ENCODE peak calls at places on chromosomes 7 and 10, in seven cellular contexts. N is mammary epithelial cell, G is tibial artery, P is testis, W is HL-60, F is RWPE1, R is H1. H is an unnamed sample.

GRCh38 chr7:108824840-108825540 is 255.3 kb downstream of the DNAJB9 start:
- DNase-seq in R (no peak), G (no peak), W (no peak), F (no peak), N (peak), P (no peak), H (no peak)

GRCh38 chr10:74194545-74194944 is 43.5 kb downstream of the ADK start:
- DNase-seq in P (no peak), R (no peak), N (peak), G (no peak), F (no peak), W (no peak), H (no peak)

GRCh38 chr7:88661921-88662320 is 97.6 kb upstream of the ZNF804B start:
- DNase-seq in G (no peak), R (no peak), W (no peak), N (no peak), F (no peak), P (no peak), H (no peak)

GRCh38 chr10:50650481-50650880 is 26.7 kb upstream of the SGMS1 start:
- DNase-seq in R (no peak), G (no peak), N (no peak), F (no peak), W (no peak), P (no peak), H (no peak)

GRCh38 chr10:119030421-119031250 is 1.1 kb downstream of the NANOS1 start:
- DNase-seq in F (peak), P (peak), W (peak), N (peak), R (no peak), G (no peak), H (no peak)

GRCh38 chr7:1719913-1720312 is 49.8 kb downstream of the ELFN1 start:
- DNase-seq in W (no peak), P (no peak), R (no peak), N (no peak), G (no peak), F (no peak), H (no peak)

GRCh38 chr10:97024181-97025073 is 161.3 kb downstream of the SLIT1 start:
- DNase-seq in W (no peak), P (peak), N (peak), F (peak), G (no peak), R (no peak), H (no peak)

GRCh38 chr10:92880233-92880861 is 32.0 kb downstream of the EXOC6 start:
- DNase-seq in P (no peak), W (peak), R (no peak), F (peak), G (no peak), N (peak), H (no peak)

GRCh38 chr7:130387628-130388403 is 7.5 kb downstream of the CPA1 start:
- DNase-seq in P (no peak), N (no peak), R (no peak), W (no peak), F (no peak), G (no peak), H (no peak)

GRCh38 chr10:84026821-84027257 is 112.5 kb upstream of the GHITM start:
- DNase-seq in F (peak), R (no peak), G (no peak), W (peak), P (no peak), N (no peak), H (no peak)

GRCh38 chr10:96610817-96611216 is 24.0 kb upstream of the TM9SF3 start:
- DNase-seq in W (no peak), P (no peak), N (no peak), R (no peak), F (no peak), G (no peak), H (no peak)

GRCh38 chr7:107118109-107118900 is 50.5 kb upstream of the HBP1 start:
- DNase-seq in F (no peak), W (no peak), G (no peak), N (no peak), P (peak), R (no peak), H (no peak)

GRCh38 chr10:71213127-71213616 is 802 bp downstream of the UNC5B start:
- DNase-seq in N (peak), F (peak), R (no peak), G (peak), W (peak), P (peak), H (no peak)

GRCh38 chr7:80622531-80622930 is 15.9 kb upstream of the CD36 start:
- DNase-seq in G (no peak), P (no peak), F (no peak), R (no peak), W (no peak), N (peak), H (no peak)

GRCh38 chr7:67407351-67407750 is 410.7 kb downstream of the TYW1 start:
- DNase-seq in W (no peak), N (no peak), G (no peak), P (no peak), F (no peak), R (no peak), H (no peak)

GRCh38 chr10:95814011-95814727 is 58.2 kb downstream of the ENTPD1 start:
- DNase-seq in R (no peak), W (no peak), F (peak), G (no peak), P (peak), N (peak), H (no peak)

GRCh38 chr10:131908151-131908550 is 7.3 kb downstream of the PPP2R2D start:
- DNase-seq in W (no peak), N (no peak), R (no peak), P (peak), F (no peak), G (no peak), H (no peak)

GRCh38 chr10:132478341-132479023 is 59.1 kb upstream of the INPP5A start:
- DNase-seq in F (no peak), R (no peak), W (no peak), G (no peak), N (no peak), P (no peak), H (no peak)

GRCh38 chr7:130372813-130373212 is 7.5 kb upstream of the CPA1 start:
- DNase-seq in F (no peak), G (no peak), P (no peak), N (no peak), R (no peak), W (no peak), H (no peak)

GRCh38 chr10:74079914-74080590 is 70.6 kb downstream of the AP3M1 start:
- DNase-seq in N (peak), F (peak), P (no peak), W (no peak), G (no peak), R (no peak), H (no peak)

GRCh38 chr10:30751678-30752331 is 122.3 kb upstream of the LYZL2 start:
- DNase-seq in N (no peak), G (peak), P (no peak), R (peak), W (peak), F (peak), H (no peak)

GRCh38 chr7:115851291-115851690 is 179.3 kb downstream of the TFEC start:
- DNase-seq in G (no peak), N (peak), W (peak), F (no peak), R (no peak), P (no peak), H (no peak)

GRCh38 chr7:108351715-108352114 is 104.5 kb downstream of the NRCAM start:
- DNase-seq in R (no peak), G (no peak), F (peak), P (no peak), W (no peak), N (no peak), H (no peak)

GRCh38 chr7:133815677-133816210 is 311.4 kb upstream of the LRGUK start:
- DNase-seq in R (no peak), F (no peak), P (no peak), G (no peak), N (no peak), W (no peak), H (no peak)

GRCh38 chr10:76082956-76083355 is 651.5 kb downstream of the LRMDA start:
- DNase-seq in W (no peak), N (peak), R (peak), G (no peak), F (no peak), P (no peak), H (no peak)

GRCh38 chr7:38382627-38383026 is 109.2 kb upstream of the TARP start:
- DNase-seq in W (no peak), N (peak), F (no peak), R (no peak), G (no peak), P (peak), H (no peak)

GRCh38 chr10:124619195-124619594 is 125.0 kb downstream of the FAM53B start:
- DNase-seq in W (peak), P (no peak), R (no peak), F (peak), N (peak), G (no peak), H (no peak)

GRCh38 chr10:98293550-98294269 is 25.7 kb upstream of the LOXL4 start:
- DNase-seq in R (no peak), N (peak), W (no peak), G (no peak), P (no peak), F (no peak), H (no peak)

GRCh38 chr7:146698995-146699610 is 582.5 kb downstream of the CNTNAP2 start:
- DNase-seq in N (no peak), F (no peak), R (no peak), W (no peak), G (no peak), P (no peak), H (no peak)

GRCh38 chr10:65194131-65194530 is 1672.9 kb downstream of the REEP3 start:
- DNase-seq in R (no peak), P (no peak), W (no peak), N (peak), G (no peak), F (peak), H (no peak)

GRCh38 chr7:100893910-100894763 is 1.6 kb downstream of the ACHE start:
- DNase-seq in R (no peak), G (no peak), W (no peak), P (no peak), F (no peak), N (no peak), H (no peak)

GRCh38 chr10:44983066-44983894 is 4.7 kb upstream of the DEPP1 start:
- DNase-seq in G (peak), P (no peak), N (no peak), R (no peak), F (no peak), W (no peak), H (no peak)

GRCh38 chr10:24706479-24707118 is 17.1 kb downstream of the ARHGAP21 start:
- DNase-seq in P (peak), N (peak), W (no peak), F (peak), G (peak), R (no peak), H (no peak)

GRCh38 chr7:108442039-108442568 is 14.1 kb downstream of the NRCAM start:
- DNase-seq in W (no peak), G (no peak), N (peak), R (no peak), F (peak), P (no peak), H (no peak)

GRCh38 chr10:58241346-58241745 is 26.3 kb downstream of the IPMK start:
- DNase-seq in G (no peak), W (no peak), R (no peak), N (no peak), F (no peak), P (no peak), H (no peak)

GRCh38 chr7:80634505-80634904 is 3.9 kb upstream of the CD36 start:
- DNase-seq in N (peak), F (peak), P (no peak), G (no peak), R (no peak), W (peak), H (no peak)

GRCh38 chr7:22849158-22849557 is 26.5 kb upstream of the TOMM7 start:
- DNase-seq in N (no peak), P (no peak), G (no peak), W (no peak), R (no peak), F (no peak), H (no peak)

GRCh38 chr7:113086431-113086888 is at the start of gene GPR85:
- DNase-seq in G (peak), F (peak), R (peak), P (peak), W (peak), N (peak), H (no peak)

GRCh38 chr10:70084189-70084588 is 31.5 kb downstream of the MACROH2A2 start:
- DNase-seq in N (no peak), P (no peak), W (no peak), R (no peak), F (no peak), G (no peak), H (no peak)
- TF ChIP-seq CTCF in N (no peak), P (no peak), W (no peak), R (no peak), F (no peak), G (no peak), H (no peak)

GRCh38 chr10:103144086-103144485 is 49.0 kb downstream of the NT5C2 start:
- DNase-seq in G (no peak), P (no peak), W (no peak), F (no peak), N (no peak), R (no peak), H (no peak)

GRCh38 chr10:103141950-103142349 is 51.1 kb downstream of the NT5C2 start:
- DNase-seq in P (no peak), N (no peak), G (no peak), F (no peak), R (no peak), W (no peak), H (no peak)

GRCh38 chr10:103147645-103148044 is 45.4 kb downstream of the NT5C2 start:
- DNase-seq in R (no peak), P (no peak), F (no peak), G (no peak), N (no peak), W (peak), H (no peak)

GRCh38 chr10:103145046-103145445 is 48.0 kb downstream of the NT5C2 start:
- DNase-seq in G (no peak), N (no peak), F (no peak), P (no peak), W (no peak), R (no peak), H (no peak)

DNA sequence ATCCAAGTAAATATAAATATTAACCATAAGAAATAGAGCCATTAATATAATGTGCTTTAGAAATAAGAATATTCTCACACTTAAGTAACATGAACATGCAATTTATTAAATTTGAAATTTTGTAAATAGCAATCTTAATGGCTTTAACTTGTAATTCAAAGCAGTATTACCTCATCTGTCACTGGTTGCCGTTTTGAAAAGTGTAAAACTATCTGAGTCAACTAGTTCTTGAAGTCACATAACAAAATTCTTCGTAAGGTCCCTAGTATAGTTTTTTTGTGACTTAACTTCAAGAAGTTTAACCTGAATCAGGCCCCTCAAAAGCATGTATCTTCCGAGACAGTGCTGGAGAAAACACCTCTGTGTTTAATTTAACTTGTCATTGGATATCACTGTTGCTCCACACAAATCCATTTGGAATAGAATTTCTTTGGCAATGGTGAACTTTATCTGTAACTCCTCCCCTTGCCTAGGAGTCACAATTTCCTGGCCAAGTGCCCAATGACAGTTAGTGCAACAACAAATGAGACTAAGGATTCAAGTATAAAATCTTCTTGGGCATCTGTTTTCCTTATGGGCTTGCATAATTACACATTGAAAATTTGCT is 47.1 kb downstream of the NT5C2 start:
- DNase-seq in P (peak), N (peak), W (no peak), G (peak), F (peak), R (no peak), H (peak)
- H3K27ac ChIP-seq in P (no peak), N (no peak), W (no peak), G (peak), F (no peak), R (no peak), H (peak)

GRCh38 chr10:79316671-79317431 is 30.4 kb upstream of the PPIF start:
- DNase-seq in N (no peak), R (no peak), P (no peak), G (no peak), W (peak), F (no peak), H (no peak)
- TF ChIP-seq CTCF in N (no peak), R (no peak), P (no peak), G (no peak), W (no peak), F (no peak), H (no peak)

GRCh38 chr10:17278607-17279240 is 50.7 kb downstream of the VIM start:
- DNase-seq in F (no peak), N (no peak), G (no peak), W (no peak), P (no peak), R (no peak), H (no peak)

GRCh38 chr10:17282311-17282710 is 54.3 kb downstream of the VIM start:
- DNase-seq in F (no peak), W (no peak), G (no peak), N (no peak), P (no peak), R (no peak), H (no peak)

GRCh38 chr10:17273403-17273802 is 45.4 kb downstream of the VIM start:
- DNase-seq in N (peak), R (no peak), F (peak), G (no peak), P (no peak), W (no peak), H (no peak)

GRCh38 chr10:17272648-17273047 is 44.6 kb downstream of the VIM start:
- DNase-seq in W (no peak), P (no peak), N (no peak), F (no peak), G (no peak), R (no peak), H (no peak)

DNA sequence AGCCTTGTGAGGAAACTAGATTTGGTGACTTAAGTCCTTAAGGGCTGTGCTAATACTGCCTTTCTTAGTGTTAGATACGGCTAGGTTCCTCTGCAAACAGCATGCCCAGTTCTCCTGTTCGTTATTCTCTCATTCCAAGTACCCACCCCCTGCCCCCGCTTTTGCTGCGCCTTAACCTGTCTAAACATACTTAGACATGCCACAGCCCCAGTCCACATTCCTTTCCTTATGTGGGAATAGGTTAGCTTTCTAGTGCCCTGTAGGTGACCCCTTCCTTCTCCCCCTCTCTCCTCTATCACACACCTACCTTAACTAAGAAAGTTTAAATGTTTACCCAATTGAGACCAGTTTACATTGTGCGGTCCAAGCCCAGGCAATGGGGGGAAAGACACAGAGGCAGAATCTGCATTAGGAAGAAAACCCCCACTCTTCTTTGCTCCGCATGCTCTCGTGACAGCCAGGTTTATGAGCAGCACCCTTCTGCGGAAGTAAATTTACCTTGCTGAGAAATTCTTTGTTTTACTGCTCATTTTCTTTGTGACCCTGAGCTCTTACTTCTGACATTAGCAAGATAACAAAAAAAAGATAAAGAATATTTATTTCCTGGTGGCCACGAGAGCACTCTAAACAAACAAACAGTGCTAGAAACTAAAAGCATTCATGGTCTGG is 48.8 kb downstream of the VIM start:
- DNase-seq in N (no peak), G (no peak), R (no peak), W (no peak), P (no peak), F (no peak), H (no peak)
- H3K27ac ChIP-seq in N (no peak), G (no peak), R (no peak), W (no peak), P (no peak), F (no peak), H (no peak)

GRCh38 chr7:15389073-15389472 is 172.7 kb downstream of the AGMO start:
- DNase-seq in N (no peak), P (no peak), W (no peak), R (no peak), F (no peak), G (no peak), H (no peak)
- TF ChIP-seq CTCF in N (no peak), P (no peak), W (no peak), R (no peak), F (no peak), G (no peak), H (no peak)

GRCh38 chr7:127819975-127820778 is 168.2 kb downstream of the SND1 start:
- DNase-seq in F (no peak), G (no peak), P (no peak), R (no peak), W (peak), N (peak), H (no peak)

GRCh38 chr7:127824682-127825081 is 172.7 kb downstream of the SND1 start:
- DNase-seq in N (no peak), P (no peak), F (no peak), R (no peak), W (no peak), G (no peak), H (no peak)

GRCh38 chr7:127821146-127821545 is 169.2 kb downstream of the SND1 start:
- DNase-seq in P (no peak), F (no peak), G (no peak), W (no peak), N (no peak), R (no peak), H (no peak)

GRCh38 chr7:127817466-127817865 is 165.5 kb downstream of the SND1 start:
- DNase-seq in N (no peak), W (no peak), R (no peak), F (no peak), G (no peak), P (no peak), H (no peak)

DNA sequence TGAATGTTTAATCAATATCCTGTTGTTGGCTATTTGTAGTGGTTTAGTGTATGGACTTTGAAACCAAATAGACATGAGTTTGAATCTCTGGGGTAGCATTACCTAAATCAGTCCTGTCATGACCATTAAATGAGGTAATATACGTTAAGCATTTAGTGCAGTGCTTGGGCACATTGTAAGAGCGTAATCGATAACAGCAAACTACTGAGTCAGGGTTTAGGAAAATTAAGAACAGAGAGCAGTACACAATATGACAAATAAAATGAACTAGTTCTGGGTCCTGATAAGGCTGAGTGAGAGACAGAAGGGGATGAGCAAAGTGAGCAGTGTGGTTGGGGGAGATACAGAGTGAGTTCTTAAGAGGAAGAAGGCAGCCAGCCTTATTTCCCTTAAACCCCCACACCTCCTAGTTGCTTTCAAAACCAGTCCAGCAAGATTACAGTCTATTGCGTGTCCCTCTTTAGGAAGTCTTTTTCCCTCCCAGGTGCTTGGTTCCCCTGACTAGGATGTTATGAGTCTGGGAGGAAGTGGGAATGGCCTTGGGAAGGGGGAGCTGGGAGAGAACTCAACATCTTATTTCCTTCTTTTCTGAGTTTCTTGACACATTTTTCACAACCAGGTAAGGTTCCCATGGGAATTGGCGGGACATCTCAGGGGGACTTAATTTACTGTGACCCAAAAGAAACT is 171.0 kb downstream of the SND1 start:
- DNase-seq in G (no peak), N (peak), R (no peak), P (no peak), W (peak), F (peak), H (no peak)
- H3K27ac ChIP-seq in G (no peak), N (no peak), R (no peak), P (no peak), W (no peak), F (no peak), H (no peak)